ENCODE peak calls at places on chromosomes 1 and 21, in nine cellular contexts. One of them, this sample, is unnamed.

GRCh38 chr1:15146142-15146541 is 7.4 kb upstream of the TMEM51 start:
- DNase-seq in DND-41: no peak
- DNase-seq in colonic mucosa: no peak
- DNase-seq in breast epithelium: no peak
- DNase-seq in esophagus muscularis mucosa: no peak
- DNase-seq in SJCRH30: no peak
- DNase-seq in heart left ventricle: no peak
- DNase-seq in GM23338: no peak
- DNase-seq in gastrocnemius medialis: no peak
- DNase-seq in this sample: no peak

GRCh38 chr1:22102746-22103145 is 40.2 kb downstream of the WNT4 start:
- DNase-seq in DND-41: no peak
- DNase-seq in colonic mucosa: no peak
- DNase-seq in breast epithelium: no peak
- DNase-seq in esophagus muscularis mucosa: no peak
- DNase-seq in SJCRH30: no peak
- DNase-seq in heart left ventricle: no peak
- DNase-seq in GM23338: no peak
- DNase-seq in gastrocnemius medialis: no peak
- DNase-seq in this sample: no peak

GRCh38 chr21:45109831-45110492 is 35.6 kb downstream of the ADARB1 start:
- DNase-seq in DND-41: peak
- DNase-seq in colonic mucosa: no peak
- DNase-seq in breast epithelium: no peak
- DNase-seq in esophagus muscularis mucosa: no peak
- DNase-seq in SJCRH30: no peak
- DNase-seq in heart left ventricle: no peak
- DNase-seq in GM23338: no peak
- DNase-seq in gastrocnemius medialis: no peak
- DNase-seq in this sample: no peak

GRCh38 chr21:39854572-39854971 is 12.7 kb upstream of the PCP4 start:
- DNase-seq in DND-41: no peak
- DNase-seq in colonic mucosa: no peak
- DNase-seq in breast epithelium: no peak
- DNase-seq in esophagus muscularis mucosa: no peak
- DNase-seq in SJCRH30: no peak
- DNase-seq in heart left ventricle: no peak
- DNase-seq in GM23338: peak
- DNase-seq in gastrocnemius medialis: no peak
- DNase-seq in this sample: no peak

GRCh38 chr1:188225975-188226374 is 1397.2 kb downstream of the PLA2G4A start:
- DNase-seq in DND-41: no peak
- DNase-seq in colonic mucosa: no peak
- DNase-seq in breast epithelium: no peak
- DNase-seq in esophagus muscularis mucosa: no peak
- DNase-seq in SJCRH30: no peak
- DNase-seq in heart left ventricle: no peak
- DNase-seq in GM23338: no peak
- DNase-seq in gastrocnemius medialis: no peak
- DNase-seq in this sample: no peak

GRCh38 chr1:235011599-235012435 is 116.8 kb downstream of the TOMM20 start:
- DNase-seq in DND-41: peak
- DNase-seq in colonic mucosa: peak
- DNase-seq in breast epithelium: peak
- DNase-seq in esophagus muscularis mucosa: no peak
- DNase-seq in SJCRH30: peak
- DNase-seq in heart left ventricle: peak
- DNase-seq in GM23338: no peak
- DNase-seq in gastrocnemius medialis: no peak
- DNase-seq in this sample: peak

GRCh38 chr1:192516776-192517297 is 58.7 kb upstream of the RGS1 start:
- DNase-seq in DND-41: peak
- DNase-seq in colonic mucosa: peak
- DNase-seq in breast epithelium: no peak
- DNase-seq in esophagus muscularis mucosa: no peak
- DNase-seq in SJCRH30: peak
- DNase-seq in heart left ventricle: no peak
- DNase-seq in GM23338: no peak
- DNase-seq in gastrocnemius medialis: no peak
- DNase-seq in this sample: peak

GRCh38 chr1:113949007-113949406 is 19.9 kb downstream of the HIPK1 start:
- DNase-seq in DND-41: no peak
- DNase-seq in colonic mucosa: no peak
- DNase-seq in breast epithelium: no peak
- DNase-seq in esophagus muscularis mucosa: no peak
- DNase-seq in SJCRH30: peak
- DNase-seq in heart left ventricle: no peak
- DNase-seq in GM23338: peak
- DNase-seq in gastrocnemius medialis: no peak
- DNase-seq in this sample: peak

GRCh38 chr21:36115138-36115710 is 19.7 kb upstream of the CBR3 start:
- DNase-seq in DND-41: no peak
- DNase-seq in colonic mucosa: no peak
- DNase-seq in breast epithelium: no peak
- DNase-seq in esophagus muscularis mucosa: no peak
- DNase-seq in SJCRH30: no peak
- DNase-seq in heart left ventricle: no peak
- DNase-seq in GM23338: no peak
- DNase-seq in gastrocnemius medialis: no peak
- DNase-seq in this sample: no peak

GRCh38 chr1:74467786-74468377 is 44.5 kb downstream of the LRRC53 start:
- DNase-seq in DND-41: no peak
- DNase-seq in colonic mucosa: no peak
- DNase-seq in breast epithelium: no peak
- DNase-seq in esophagus muscularis mucosa: no peak
- DNase-seq in SJCRH30: no peak
- DNase-seq in heart left ventricle: no peak
- DNase-seq in GM23338: peak
- DNase-seq in gastrocnemius medialis: no peak
- DNase-seq in this sample: no peak

GRCh38 chr1:110672753-110673108 is 2.0 kb downstream of the KCNA3 start:
- DNase-seq in DND-41: peak
- DNase-seq in colonic mucosa: no peak
- DNase-seq in breast epithelium: no peak
- DNase-seq in esophagus muscularis mucosa: no peak
- DNase-seq in SJCRH30: no peak
- DNase-seq in heart left ventricle: no peak
- DNase-seq in GM23338: no peak
- DNase-seq in gastrocnemius medialis: no peak
- DNase-seq in this sample: no peak

GRCh38 chr1:24156542-24157260 is 13.8 kb upstream of the IL22RA1 start:
- DNase-seq in DND-41: no peak
- DNase-seq in colonic mucosa: no peak
- DNase-seq in breast epithelium: no peak
- DNase-seq in esophagus muscularis mucosa: no peak
- DNase-seq in SJCRH30: no peak
- DNase-seq in heart left ventricle: no peak
- DNase-seq in GM23338: no peak
- DNase-seq in gastrocnemius medialis: no peak
- DNase-seq in this sample: no peak

GRCh38 chr1:22676916-22677601 is 24.0 kb downstream of the C1QB start:
- DNase-seq in DND-41: no peak
- DNase-seq in colonic mucosa: no peak
- DNase-seq in breast epithelium: no peak
- DNase-seq in esophagus muscularis mucosa: no peak
- DNase-seq in SJCRH30: no peak
- DNase-seq in heart left ventricle: no peak
- DNase-seq in GM23338: peak
- DNase-seq in gastrocnemius medialis: no peak
- DNase-seq in this sample: no peak

GRCh38 chr1:211537253-211537652 is 41.7 kb downstream of the SLC30A1 start:
- DNase-seq in DND-41: no peak
- DNase-seq in colonic mucosa: no peak
- DNase-seq in breast epithelium: no peak
- DNase-seq in esophagus muscularis mucosa: no peak
- DNase-seq in SJCRH30: no peak
- DNase-seq in heart left ventricle: no peak
- DNase-seq in GM23338: no peak
- DNase-seq in gastrocnemius medialis: no peak
- DNase-seq in this sample: no peak

GRCh38 chr1:51691920-51692319 is 75.0 kb downstream of the OSBPL9 start:
- DNase-seq in DND-41: no peak
- DNase-seq in colonic mucosa: no peak
- DNase-seq in breast epithelium: no peak
- DNase-seq in esophagus muscularis mucosa: no peak
- DNase-seq in SJCRH30: no peak
- DNase-seq in heart left ventricle: no peak
- DNase-seq in GM23338: no peak
- DNase-seq in gastrocnemius medialis: no peak
- DNase-seq in this sample: no peak

GRCh38 chr1:178513278-178513983 is 522 bp downstream of the TEX35 start:
- DNase-seq in DND-41: no peak
- DNase-seq in colonic mucosa: peak
- DNase-seq in breast epithelium: no peak
- DNase-seq in esophagus muscularis mucosa: no peak
- DNase-seq in SJCRH30: peak
- DNase-seq in heart left ventricle: no peak
- DNase-seq in GM23338: peak
- DNase-seq in gastrocnemius medialis: no peak
- DNase-seq in this sample: peak

GRCh38 chr1:235874226-235874625 is 7.5 kb upstream of the LYST start:
- DNase-seq in DND-41: no peak
- DNase-seq in colonic mucosa: no peak
- DNase-seq in breast epithelium: no peak
- DNase-seq in esophagus muscularis mucosa: no peak
- DNase-seq in SJCRH30: no peak
- DNase-seq in heart left ventricle: no peak
- DNase-seq in GM23338: no peak
- DNase-seq in gastrocnemius medialis: no peak
- DNase-seq in this sample: no peak

GRCh38 chr1:17913326-17914115 is 158.4 kb downstream of the ACTL8 start:
- DNase-seq in DND-41: no peak
- DNase-seq in colonic mucosa: no peak
- DNase-seq in breast epithelium: no peak
- DNase-seq in esophagus muscularis mucosa: no peak
- DNase-seq in SJCRH30: no peak
- DNase-seq in heart left ventricle: no peak
- DNase-seq in GM23338: no peak
- DNase-seq in gastrocnemius medialis: no peak
- DNase-seq in this sample: no peak

DNA sequence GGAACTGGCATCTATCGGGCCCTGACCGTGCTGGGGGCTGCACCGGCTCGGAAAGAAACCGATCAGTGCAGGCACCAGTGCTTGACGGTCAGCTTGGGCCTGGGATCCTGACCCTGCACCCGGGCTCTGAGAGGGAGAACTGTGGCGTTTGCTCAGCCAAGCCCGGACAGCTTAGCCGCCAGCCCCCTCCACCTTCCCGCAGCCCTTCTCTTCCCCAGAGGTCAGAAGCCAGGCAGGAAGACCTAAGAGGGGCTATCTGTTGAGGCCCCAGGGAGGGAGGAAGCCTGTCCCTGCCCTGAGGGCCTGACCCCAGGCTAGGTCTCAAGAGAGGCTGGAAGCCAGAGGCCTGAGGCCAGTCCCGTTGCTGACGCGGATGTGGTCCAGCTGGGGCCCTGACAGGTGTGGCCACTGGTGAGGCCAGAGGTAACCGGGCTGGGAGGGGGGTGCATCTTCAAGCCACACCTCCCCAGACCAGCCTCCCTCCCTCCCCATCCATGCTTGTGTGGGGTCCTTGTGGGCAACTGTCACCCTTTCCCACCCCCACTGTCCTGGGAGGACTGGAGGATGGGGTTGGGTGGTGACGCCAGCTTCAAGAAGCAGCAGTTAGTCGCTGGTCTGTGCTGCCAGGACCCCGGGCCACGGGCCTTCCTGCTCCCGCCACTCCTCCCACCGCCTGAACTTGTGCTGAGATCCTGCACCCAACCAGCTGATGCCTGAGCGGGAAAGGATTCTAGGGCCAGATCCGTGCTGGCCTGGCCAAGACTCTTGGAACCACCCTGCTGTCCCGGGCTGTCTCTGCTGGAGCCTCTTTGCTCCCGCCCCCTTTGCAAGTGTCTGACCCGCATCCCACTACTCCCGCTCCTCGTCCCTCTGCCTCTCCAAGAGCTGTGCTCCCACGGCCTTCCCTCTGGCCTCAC is 2.6 kb upstream of the DVL1 start:
- DNase-seq in DND-41: no peak
- DNase-seq in colonic mucosa: no peak
- DNase-seq in breast epithelium: no peak
- DNase-seq in esophagus muscularis mucosa: no peak
- DNase-seq in SJCRH30: peak
- DNase-seq in heart left ventricle: peak
- DNase-seq in GM23338: peak
- DNase-seq in gastrocnemius medialis: no peak
- DNase-seq in this sample: no peak
- H3K27ac ChIP-seq in DND-41: no peak
- H3K27ac ChIP-seq in colonic mucosa: no peak
- H3K27ac ChIP-seq in breast epithelium: peak
- H3K27ac ChIP-seq in esophagus muscularis mucosa: peak
- H3K27ac ChIP-seq in SJCRH30: no peak
- H3K27ac ChIP-seq in heart left ventricle: peak
- H3K27ac ChIP-seq in GM23338: no peak
- H3K27ac ChIP-seq in gastrocnemius medialis: peak
- H3K27ac ChIP-seq in this sample: no peak

GRCh38 chr1:198187973-198188588 is 31.3 kb downstream of the NEK7 start:
- DNase-seq in DND-41: peak
- DNase-seq in colonic mucosa: no peak
- DNase-seq in breast epithelium: no peak
- DNase-seq in esophagus muscularis mucosa: no peak
- DNase-seq in SJCRH30: no peak
- DNase-seq in heart left ventricle: no peak
- DNase-seq in GM23338: no peak
- DNase-seq in gastrocnemius medialis: no peak
- DNase-seq in this sample: no peak
- H3K4me3 ChIP-seq in DND-41: no peak
- H3K4me3 ChIP-seq in colonic mucosa: no peak
- H3K4me3 ChIP-seq in breast epithelium: no peak
- H3K4me3 ChIP-seq in esophagus muscularis mucosa: no peak
- H3K4me3 ChIP-seq in SJCRH30: no peak
- H3K4me3 ChIP-seq in heart left ventricle: no peak
- H3K4me3 ChIP-seq in GM23338: no peak
- H3K4me3 ChIP-seq in gastrocnemius medialis: no peak
- H3K4me3 ChIP-seq in this sample: no peak

DNA sequence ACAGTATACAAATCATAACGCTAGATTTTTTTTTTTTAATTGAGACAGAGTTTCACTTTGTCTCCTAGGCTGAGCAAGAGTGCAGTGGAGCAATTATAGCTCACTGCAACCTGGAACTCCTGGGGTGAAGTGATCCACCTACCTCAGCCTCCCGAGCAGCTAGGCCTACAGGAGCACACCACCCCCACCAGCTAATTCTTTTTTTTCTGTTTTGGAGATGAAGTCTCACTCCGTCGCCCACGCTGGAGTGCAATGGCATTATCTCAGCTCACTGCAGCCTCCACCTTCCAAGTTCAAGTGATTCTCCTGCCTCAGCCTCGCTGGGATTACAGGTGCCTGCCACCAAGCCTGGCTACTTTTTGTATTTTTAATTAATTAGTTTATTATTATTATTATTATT is 21.3 kb downstream of the NPR1 start:
- DNase-seq in DND-41: no peak
- DNase-seq in colonic mucosa: no peak
- DNase-seq in breast epithelium: no peak
- DNase-seq in esophagus muscularis mucosa: no peak
- DNase-seq in SJCRH30: no peak
- DNase-seq in heart left ventricle: no peak
- DNase-seq in GM23338: no peak
- DNase-seq in gastrocnemius medialis: no peak
- DNase-seq in this sample: no peak
- H3K27ac ChIP-seq in DND-41: no peak
- H3K27ac ChIP-seq in colonic mucosa: no peak
- H3K27ac ChIP-seq in breast epithelium: no peak
- H3K27ac ChIP-seq in esophagus muscularis mucosa: peak
- H3K27ac ChIP-seq in SJCRH30: no peak
- H3K27ac ChIP-seq in heart left ventricle: peak
- H3K27ac ChIP-seq in GM23338: no peak
- H3K27ac ChIP-seq in gastrocnemius medialis: no peak
- H3K27ac ChIP-seq in this sample: no peak

GRCh38 chr1:173479649-173480048 is 2.5 kb downstream of the PRDX6 start:
- DNase-seq in DND-41: no peak
- DNase-seq in colonic mucosa: no peak
- DNase-seq in breast epithelium: no peak
- DNase-seq in esophagus muscularis mucosa: no peak
- DNase-seq in SJCRH30: no peak
- DNase-seq in heart left ventricle: no peak
- DNase-seq in GM23338: no peak
- DNase-seq in gastrocnemius medialis: no peak
- DNase-seq in this sample: no peak
- H3K4me3 ChIP-seq in DND-41: no peak
- H3K4me3 ChIP-seq in colonic mucosa: no peak
- H3K4me3 ChIP-seq in breast epithelium: peak
- H3K4me3 ChIP-seq in esophagus muscularis mucosa: peak
- H3K4me3 ChIP-seq in SJCRH30: no peak
- H3K4me3 ChIP-seq in heart left ventricle: no peak
- H3K4me3 ChIP-seq in GM23338: peak
- H3K4me3 ChIP-seq in gastrocnemius medialis: peak
- H3K4me3 ChIP-seq in this sample: peak